ENCODE peak calls at places on chromosome 9, in eight cellular contexts. One of them, this sample, is unnamed.

GRCh38 chr9:110383491-110383890 is 45.8 kb upstream of the TXNDC8 start:
- ATAC-seq in K562: no peak
- ATAC-seq in HCT116: no peak
- ATAC-seq in GM12878: no peak
- ATAC-seq in Panc1: no peak
- ATAC-seq in GM23338: no peak
- ATAC-seq in upper lobe of left lung: no peak
- ATAC-seq in HepG2: no peak
- ATAC-seq in this sample: no peak

GRCh38 chr9:98097836-98098235 is 21.2 kb downstream of the TRIM14 start:
- ATAC-seq in GM12878: peak; percentile 56
- ATAC-seq in HepG2: no peak
- ATAC-seq in HCT116: no peak
- ATAC-seq in upper lobe of left lung: no peak
- ATAC-seq in Panc1: no peak
- ATAC-seq in GM23338: no peak
- ATAC-seq in K562: no peak
- ATAC-seq in this sample: no peak

GRCh38 chr9:72467766-72468738 is 53.4 kb upstream of the TMC1 start:
- ATAC-seq in upper lobe of left lung: no peak
- ATAC-seq in GM23338: no peak
- ATAC-seq in K562: no peak
- ATAC-seq in HepG2: no peak
- ATAC-seq in GM12878: peak; percentile 70
- ATAC-seq in HCT116: no peak
- ATAC-seq in Panc1: no peak
- ATAC-seq in this sample: no peak

GRCh38 chr9:3215658-3216057 is 310.1 kb downstream of the RFX3 start:
- ATAC-seq in HCT116: no peak
- ATAC-seq in upper lobe of left lung: no peak
- ATAC-seq in GM12878: peak; percentile 40
- ATAC-seq in HepG2: no peak
- ATAC-seq in K562: no peak
- ATAC-seq in GM23338: no peak
- ATAC-seq in Panc1: no peak
- ATAC-seq in this sample: no peak

GRCh38 chr9:107422189-107422802 is 67.3 kb downstream of the KLF4 start:
- ATAC-seq in HepG2: peak; percentile 96
- ATAC-seq in K562: peak; percentile 97
- ATAC-seq in upper lobe of left lung: peak; percentile 79
- ATAC-seq in GM12878: peak; percentile 89
- ATAC-seq in Panc1: peak; percentile 87
- ATAC-seq in HCT116: peak; percentile 94
- ATAC-seq in GM23338: peak; percentile 92
- ATAC-seq in this sample: peak; percentile 49

GRCh38 chr9:3828495-3828894 is 302.7 kb upstream of the RFX3 start:
- ATAC-seq in HepG2: no peak
- ATAC-seq in upper lobe of left lung: no peak
- ATAC-seq in Panc1: no peak
- ATAC-seq in HCT116: no peak
- ATAC-seq in GM12878: no peak
- ATAC-seq in GM23338: no peak
- ATAC-seq in K562: no peak
- ATAC-seq in this sample: no peak

GRCh38 chr9:133991211-133991921 is 758 bp downstream of the VAV2 start:
- ATAC-seq in upper lobe of left lung: no peak
- ATAC-seq in K562: no peak
- ATAC-seq in HCT116: peak; percentile 4
- ATAC-seq in Panc1: peak; percentile 8
- ATAC-seq in HepG2: peak; percentile 1
- ATAC-seq in GM12878: peak; percentile 6
- ATAC-seq in GM23338: peak; percentile 24
- ATAC-seq in this sample: no peak

GRCh38 chr9:108412755-108413154 is 443.0 kb downstream of the ACTL7B start:
- ATAC-seq in HepG2: no peak
- ATAC-seq in Panc1: no peak
- ATAC-seq in GM12878: no peak
- ATAC-seq in HCT116: peak; percentile 34
- ATAC-seq in upper lobe of left lung: no peak
- ATAC-seq in GM23338: peak; percentile 92
- ATAC-seq in K562: peak; percentile 64
- ATAC-seq in this sample: no peak

GRCh38 chr9:137545123-137545522 is 5.1 kb downstream of the PNPLA7 start:
- ATAC-seq in K562: no peak
- ATAC-seq in GM23338: no peak
- ATAC-seq in upper lobe of left lung: no peak
- ATAC-seq in HCT116: no peak
- ATAC-seq in Panc1: no peak
- ATAC-seq in HepG2: no peak
- ATAC-seq in GM12878: no peak
- ATAC-seq in this sample: peak; percentile 57

GRCh38 chr9:99335280-99335679 is 113.2 kb downstream of the SEC61B start:
- ATAC-seq in HepG2: no peak
- ATAC-seq in K562: no peak
- ATAC-seq in GM12878: peak; percentile 93
- ATAC-seq in GM23338: no peak
- ATAC-seq in Panc1: no peak
- ATAC-seq in HCT116: no peak
- ATAC-seq in upper lobe of left lung: no peak
- ATAC-seq in this sample: no peak

DNA sequence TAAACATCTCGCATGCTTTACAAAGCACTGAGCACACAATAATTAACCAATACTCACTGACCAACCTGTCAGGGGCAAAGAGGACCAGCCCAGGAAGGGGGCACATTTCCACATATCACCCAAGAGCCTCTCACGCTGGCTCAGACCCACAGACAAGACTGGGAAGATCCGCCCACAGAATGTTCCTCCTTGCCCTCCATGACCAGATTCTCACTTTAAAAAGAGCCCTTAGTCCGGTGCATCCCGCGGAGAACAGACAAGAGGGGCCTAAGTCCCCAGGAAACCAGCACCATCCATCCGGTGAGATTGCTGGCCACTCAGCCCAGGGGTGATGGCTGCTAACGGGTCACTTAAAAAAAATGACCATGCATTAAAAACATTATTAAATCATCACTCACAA is 32.9 kb downstream of the SEMA4D start:
- ATAC-seq in GM12878: no peak
- ATAC-seq in upper lobe of left lung: no peak
- ATAC-seq in K562: no peak
- ATAC-seq in Panc1: no peak
- ATAC-seq in HCT116: no peak
- ATAC-seq in GM23338: no peak
- ATAC-seq in HepG2: no peak
- ATAC-seq in this sample: no peak
- H3K27ac ChIP-seq in GM12878: peak overlapping the region; percentile 99
- H3K27ac ChIP-seq in upper lobe of left lung: peak overlapping the region; percentile 82
- H3K27ac ChIP-seq in K562: no peak overlapping the region
- H3K27ac ChIP-seq in Panc1: no peak overlapping the region
- H3K27ac ChIP-seq in HCT116: no peak overlapping the region
- H3K27ac ChIP-seq in GM23338: no peak overlapping the region
- H3K27ac ChIP-seq in HepG2: no peak overlapping the region
- H3K27ac ChIP-seq in this sample: no peak overlapping the region

GRCh38 chr9:34069831-34070230 is 21.1 kb upstream of the UBAP2 start:
- ATAC-seq in HCT116: no peak
- ATAC-seq in GM12878: no peak
- ATAC-seq in K562: no peak
- ATAC-seq in GM23338: no peak
- ATAC-seq in upper lobe of left lung: no peak
- ATAC-seq in HepG2: no peak
- ATAC-seq in Panc1: no peak
- ATAC-seq in this sample: no peak

GRCh38 chr9:34070601-34071340 is 22.1 kb upstream of the UBAP2 start:
- ATAC-seq in Panc1: no peak
- ATAC-seq in HCT116: no peak
- ATAC-seq in GM23338: no peak
- ATAC-seq in GM12878: no peak
- ATAC-seq in K562: no peak
- ATAC-seq in upper lobe of left lung: no peak
- ATAC-seq in HepG2: no peak
- ATAC-seq in this sample: no peak

GRCh38 chr9:34072868-34073590 is 24.3 kb upstream of the UBAP2 start:
- ATAC-seq in upper lobe of left lung: peak; percentile 92
- ATAC-seq in Panc1: no peak
- ATAC-seq in K562: peak; percentile 68
- ATAC-seq in HCT116: peak; percentile 9
- ATAC-seq in GM12878: peak; percentile 56
- ATAC-seq in GM23338: peak; percentile 27
- ATAC-seq in HepG2: peak; percentile 89
- ATAC-seq in this sample: peak; percentile 87

DNA sequence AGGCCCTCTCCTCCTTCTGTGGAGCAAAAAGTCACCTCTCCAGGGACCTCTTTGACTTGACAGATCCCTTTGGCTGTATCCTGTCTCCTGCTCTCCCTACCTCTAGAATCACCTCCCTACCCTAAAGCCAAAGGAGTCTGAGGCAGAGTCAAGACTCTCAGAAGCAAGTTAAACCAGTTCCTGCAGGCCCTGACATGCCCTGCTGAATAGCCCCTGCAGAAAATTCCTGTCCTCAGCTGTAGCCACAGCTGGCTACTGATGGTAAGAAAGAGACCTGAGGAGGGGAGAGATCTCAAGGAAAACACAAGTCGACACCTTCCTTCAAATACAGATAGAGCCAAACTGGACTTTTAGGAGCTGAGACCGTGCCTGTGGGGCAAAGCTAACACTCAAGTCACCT is 23.7 kb upstream of the UBAP2 start:
- ATAC-seq in GM23338: peak; percentile 74
- ATAC-seq in upper lobe of left lung: peak; percentile 37
- ATAC-seq in HepG2: peak; percentile 3
- ATAC-seq in K562: peak; percentile 35
- ATAC-seq in Panc1: no peak
- ATAC-seq in HCT116: peak; percentile 24
- ATAC-seq in GM12878: peak; percentile 30
- ATAC-seq in this sample: no peak
- TF ChIP-seq POLR2AphosphoS5 in GM23338: no peak
- TF ChIP-seq POLR2AphosphoS5 in upper lobe of left lung: no peak
- TF ChIP-seq POLR2AphosphoS5 in HepG2: no peak
- TF ChIP-seq POLR2AphosphoS5 in K562: no peak
- TF ChIP-seq POLR2AphosphoS5 in Panc1: no peak
- TF ChIP-seq POLR2AphosphoS5 in HCT116: no peak
- TF ChIP-seq POLR2AphosphoS5 in GM12878: no peak
- TF ChIP-seq POLR2AphosphoS5 in this sample: no peak

GRCh38 chr9:128100581-128100980 is 26.9 kb downstream of the PTGES2 start:
- ATAC-seq in HCT116: no peak
- ATAC-seq in HepG2: no peak
- ATAC-seq in GM23338: no peak
- ATAC-seq in Panc1: no peak
- ATAC-seq in K562: no peak
- ATAC-seq in upper lobe of left lung: no peak
- ATAC-seq in GM12878: no peak
- ATAC-seq in this sample: no peak
- H3K27ac ChIP-seq in HCT116: no peak overlapping the region
- H3K27ac ChIP-seq in HepG2: peak overlapping the region; percentile 8
- H3K27ac ChIP-seq in GM23338: peak overlapping the region; percentile 95
- H3K27ac ChIP-seq in Panc1: no peak overlapping the region
- H3K27ac ChIP-seq in K562: peak overlapping the region; percentile 21
- H3K27ac ChIP-seq in upper lobe of left lung: peak overlapping the region; percentile 91
- H3K27ac ChIP-seq in GM12878: no peak overlapping the region
- H3K27ac ChIP-seq in this sample: peak overlapping the region; percentile 96

GRCh38 chr9:16828335-16829281 is 41.9 kb downstream of the BNC2 start:
- ATAC-seq in K562: no peak
- ATAC-seq in HepG2: peak; percentile 62
- ATAC-seq in upper lobe of left lung: peak; percentile 59
- ATAC-seq in GM23338: peak; percentile 89
- ATAC-seq in GM12878: peak; percentile 24
- ATAC-seq in HCT116: no peak
- ATAC-seq in Panc1: no peak
- ATAC-seq in this sample: peak; percentile 60
- TF ChIP-seq POLR2AphosphoS5 in K562: no peak
- TF ChIP-seq POLR2AphosphoS5 in HepG2: no peak
- TF ChIP-seq POLR2AphosphoS5 in upper lobe of left lung: no peak
- TF ChIP-seq POLR2AphosphoS5 in GM23338: no peak
- TF ChIP-seq POLR2AphosphoS5 in GM12878: no peak
- TF ChIP-seq POLR2AphosphoS5 in HCT116: no peak
- TF ChIP-seq POLR2AphosphoS5 in Panc1: no peak
- TF ChIP-seq POLR2AphosphoS5 in this sample: no peak

GRCh38 chr9:130072515-130073235 is 19.0 kb downstream of the GPR107 start:
- ATAC-seq in GM12878: peak; percentile 94
- ATAC-seq in HepG2: no peak
- ATAC-seq in HCT116: no peak
- ATAC-seq in GM23338: no peak
- ATAC-seq in upper lobe of left lung: no peak
- ATAC-seq in Panc1: no peak
- ATAC-seq in K562: no peak
- ATAC-seq in this sample: no peak
- H3K27ac ChIP-seq in GM12878: peak overlapping the region; percentile 89
- H3K27ac ChIP-seq in HepG2: peak overlapping the region; percentile 46
- H3K27ac ChIP-seq in HCT116: no peak overlapping the region
- H3K27ac ChIP-seq in GM23338: peak overlapping the region; percentile 72
- H3K27ac ChIP-seq in upper lobe of left lung: peak overlapping the region; percentile 81
- H3K27ac ChIP-seq in Panc1: no peak overlapping the region
- H3K27ac ChIP-seq in K562: peak overlapping the region; percentile 28
- H3K27ac ChIP-seq in this sample: no peak overlapping the region

DNA sequence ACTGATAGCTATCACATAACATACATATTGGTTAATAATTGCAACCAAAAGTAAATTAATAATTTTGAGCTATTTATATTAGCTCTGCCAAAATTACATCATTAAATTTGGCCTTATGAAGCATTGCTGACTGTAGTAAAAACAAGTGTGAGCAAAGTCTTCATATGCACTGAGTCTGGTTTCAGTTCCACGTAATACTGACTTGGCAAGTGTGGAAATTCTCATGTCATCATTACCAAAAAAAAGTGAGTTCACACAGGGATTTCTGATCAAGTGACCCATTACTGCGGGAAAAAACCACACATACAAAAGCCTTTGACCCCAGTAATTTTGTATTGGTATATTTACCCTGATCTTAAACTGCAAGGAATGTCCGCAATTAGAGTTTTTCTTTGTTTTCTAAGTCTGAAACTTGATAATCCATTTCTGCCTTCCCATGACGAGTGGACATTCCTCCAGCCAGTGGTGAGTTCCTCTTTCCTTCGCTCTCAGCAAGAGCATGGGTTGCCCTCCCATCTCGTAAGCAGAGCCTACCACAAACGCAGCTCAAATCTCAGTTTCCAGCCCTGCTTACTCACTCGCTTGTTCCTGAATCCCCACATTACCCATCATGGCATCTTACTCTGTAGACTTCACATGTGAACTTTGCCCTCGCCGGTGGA is 220.2 kb upstream of the DMRT1 start:
- ATAC-seq in Panc1: no peak
- ATAC-seq in HepG2: no peak
- ATAC-seq in GM23338: no peak
- ATAC-seq in upper lobe of left lung: no peak
- ATAC-seq in GM12878: peak; percentile 54
- ATAC-seq in K562: no peak
- ATAC-seq in HCT116: no peak
- ATAC-seq in this sample: peak; percentile 40
- TF ChIP-seq POLR2AphosphoS5 in Panc1: no peak
- TF ChIP-seq POLR2AphosphoS5 in HepG2: no peak
- TF ChIP-seq POLR2AphosphoS5 in GM23338: no peak
- TF ChIP-seq POLR2AphosphoS5 in upper lobe of left lung: no peak
- TF ChIP-seq POLR2AphosphoS5 in GM12878: no peak
- TF ChIP-seq POLR2AphosphoS5 in K562: no peak
- TF ChIP-seq POLR2AphosphoS5 in HCT116: no peak
- TF ChIP-seq POLR2AphosphoS5 in this sample: peak; percentile 60

This sample was measured in gastroesophageal sphincter.